ENCODE peak calls at places on chromosomes 11 and 22, in four cellular contexts. V is activated naive CD4-positive, alpha-beta T cell treated with anti-CD3 and anti-CD28 coated beads, Interleukin-2, amount 50 U/mL, for 16 hours; U is neural crest cell; K is chondrocyte. N is an unnamed sample.

GRCh38 chr11:67307545-67308001 is 4.2 kb downstream of the SSH3 start:
- DNase-seq in K (peak; percentile 88), V (no peak), U (no peak), N (peak; percentile 65)

GRCh38 chr22:37892566-37893338 is 13.3 kb upstream of the MICALL1 start:
- DNase-seq in U (no peak), V (no peak), K (no peak), N (no peak)

GRCh38 chr22:44709881-44710400 is 7.9 kb downstream of the PRR5 start:
- DNase-seq in K (no peak), U (no peak), V (no peak), N (peak; percentile 81)

GRCh38 chr11:62360685-62361084 is 23.4 kb downstream of the ASRGL1 start:
- DNase-seq in U (no peak), V (no peak), K (no peak), N (no peak)

GRCh38 chr22:18032455-18033101 is 8.2 kb upstream of the MICAL3 start:
- DNase-seq in U (no peak), V (no peak), K (no peak), N (no peak)

GRCh38 chr22:48417143-48418070 is 1410.3 kb downstream of the BRD1 start:
- DNase-seq in U (no peak), K (no peak), V (no peak), N (peak; percentile 38)

GRCh38 chr11:104476454-104476853 is 312.5 kb upstream of the PDGFD start:
- DNase-seq in V (no peak), U (no peak), K (no peak), N (no peak)

GRCh38 chr11:109106201-109106906 is 315.6 kb upstream of the C11orf87 start:
- DNase-seq in V (no peak), U (no peak), K (no peak), N (no peak)

GRCh38 chr11:104873252-104873651 is 25.0 kb downstream of the CASP12 start:
- DNase-seq in V (no peak), K (no peak), U (no peak), N (no peak)

GRCh38 chr22:39651783-39652058 is 81.2 kb downstream of the CACNA1I start:
- DNase-seq in V (no peak), U (no peak), K (no peak), N (no peak)

GRCh38 chr11:90218606-90219005 is 4.2 kb downstream of the CHORDC1 start:
- DNase-seq in K (peak; percentile 70), V (no peak), U (no peak), N (no peak)

GRCh38 chr22:17870408-17870807 is 96.1 kb upstream of the BID start:
- DNase-seq in V (no peak), U (no peak), K (no peak), N (peak; percentile 32)

GRCh38 chr11:31096191-31096590 is 273.3 kb downstream of the DCDC1 start:
- DNase-seq in K (no peak), U (no peak), V (no peak), N (no peak)

GRCh38 chr11:2461253-2462091 is 16.7 kb downstream of the KCNQ1 start:
- DNase-seq in K (no peak), U (no peak), V (no peak), N (no peak)

GRCh38 chr22:37222440-37222971 is 10.2 kb upstream of the SSTR3 start:
- DNase-seq in U (no peak), K (no peak), V (peak; percentile 45), N (peak; percentile 91)

GRCh38 chr11:64969209-64969608 is 2.7 kb downstream of the MAJIN start:
- DNase-seq in V (no peak), K (no peak), U (no peak), N (no peak)

GRCh38 chr11:961921-962320 is 36.3 kb downstream of the AP2A2 start:
- DNase-seq in K (no peak), V (no peak), U (no peak), N (no peak)

GRCh38 chr11:67306769-67307544 is 3.6 kb downstream of the SSH3 start:
- DNase-seq in U (no peak), K (peak; percentile 85), V (peak; percentile 9), N (peak; percentile 63)

GRCh38 chr11:43989162-43989961 is 46.9 kb downstream of the C11orf96 start:
- DNase-seq in V (no peak), K (no peak), U (peak; percentile 13), N (peak; percentile 60)

GRCh38 chr11:87351671-87352070 is 313.9 kb downstream of the TMEM135 start:
- DNase-seq in U (no peak), V (no peak), K (no peak), N (no peak)

GRCh38 chr22:22168190-22168940 is 76.2 kb upstream of the VPREB1 start:
- DNase-seq in U (no peak), K (no peak), V (no peak), N (no peak)

GRCh38 chr22:38201718-38202436 is at the start of gene MAFF:
- DNase-seq in V (peak; percentile 79), K (no peak), U (peak; percentile 87), N (peak; percentile 97)

GRCh38 chr22:35590634-35591295 is 26.4 kb downstream of the MB start:
- DNase-seq in V (no peak), U (no peak), K (no peak), N (no peak)

GRCh38 chr22:39714321-39714720 is 143.8 kb downstream of the CACNA1I start:
- DNase-seq in U (no peak), V (no peak), K (no peak), N (peak; percentile 52)

GRCh38 chr22:44410396-44411056 is 87.5 kb downstream of the RTL6 start:
- DNase-seq in V (no peak), K (no peak), U (no peak), N (peak; percentile 60)

GRCh38 chr22:20650294-20651207 is 123.4 kb upstream of the SERPIND1 start:
- DNase-seq in U (no peak), V (no peak), K (no peak), N (no peak)

GRCh38 chr11:126834573-126834972 is 166.0 kb downstream of the KIRREL3 start:
- DNase-seq in K (no peak), V (no peak), U (no peak), N (no peak)

GRCh38 chr11:128625766-128626165 is 38.4 kb upstream of the ETS1 start:
- DNase-seq in K (no peak), V (no peak), U (no peak), N (no peak)